ENCODE peak calls at places on chromosomes 13 and 19, in four cellular contexts. C is stimulated activated naive CD8-positive, alpha-beta T cell treated with anti-CD3 and anti-CD28 coated beads, Interleukin-15, Interleukin-2, amounts not matched to agents 100 U/mL and 50 U/mL, for 24 hours; K is stimulated activated CD8-positive, alpha-beta memory T cell treated with anti-CD3 and anti-CD28 coated beads, Interleukin-4, amount 100 ng/mL, for 1 hour; F is thoracic aorta. M is an unnamed sample.

GRCh38 chr13:77563110-77563509 is 27.6 kb downstream of the SCEL start:
- DNase-seq in F (no peak), K (no peak), C (no peak), M (no peak)

GRCh38 chr19:48719263-48720171 is at the start of gene MAMSTR:
- DNase-seq in F (no peak), K (no peak), C (no peak), M (no peak)

GRCh38 chr19:7927605-7928333 is 1.8 kb upstream of the CTXN1 start:
- DNase-seq in C (no peak), F (no peak), K (no peak), M (no peak)

GRCh38 chr13:113864303-113864890 is 521 bp upstream of the GAS6 start:
- DNase-seq in K (no peak), F (no peak), C (no peak), M (no peak)

GRCh38 chr19:11203194-11204075 is 6.1 kb upstream of the KANK2 start:
- DNase-seq in C (peak), F (peak), K (no peak), M (peak)

GRCh38 chr19:5967994-5968430 is 9.9 kb downstream of the RANBP3 start:
- DNase-seq in C (peak), F (no peak), K (peak), M (peak)

GRCh38 chr19:48059331-48059730 is 15.5 kb upstream of the CABP5 start:
- DNase-seq in K (no peak), F (no peak), C (peak), M (no peak)

GRCh38 chr13:33751151-33751550 is 66.8 kb upstream of the RFC3 start:
- DNase-seq in F (no peak), K (no peak), C (no peak), M (no peak)

GRCh38 chr19:51158474-51159129 is 16.5 kb downstream of the SIGLEC7 start:
- DNase-seq in K (peak), C (peak), F (no peak), M (no peak)

GRCh38 chr13:62088155-62088554 is 672.5 kb upstream of the PCDH20 start:
- DNase-seq in F (no peak), C (no peak), K (no peak), M (no peak)

GRCh38 chr19:6802336-6803035 is 30.0 kb downstream of the VAV1 start:
- DNase-seq in C (peak), K (peak), F (no peak), M (no peak)

GRCh38 chr19:41879670-41880328 is 2.7 kb downstream of the CD79A start:
- DNase-seq in C (no peak), K (no peak), F (no peak), M (no peak)

GRCh38 chr13:105037064-105037463 is 1498.4 kb downstream of the EFNB2 start:
- DNase-seq in C (no peak), K (no peak), F (no peak), M (no peak)

GRCh38 chr13:51488212-51488611 is 35.4 kb upstream of the INTS6 start:
- DNase-seq in F (no peak), K (no peak), C (no peak), M (no peak)

GRCh38 chr13:113625965-113626661 is 31.9 kb downstream of the ATP4B start:
- DNase-seq in F (no peak), C (no peak), K (no peak), M (no peak)

GRCh38 chr13:75417647-75418046 is 64.3 kb downstream of the TBC1D4 start:
- DNase-seq in K (no peak), F (no peak), C (no peak), M (no peak)

GRCh38 chr13:50074843-50075242 is 59.6 kb downstream of the KCNRG start:
- DNase-seq in K (no peak), C (no peak), F (no peak), M (no peak)

GRCh38 chr13:94327318-94327717 is 152.2 kb downstream of the DCT start:
- DNase-seq in F (no peak), C (no peak), K (no peak), M (no peak)

GRCh38 chr19:42467437-42467760 is 24.7 kb upstream of the CXCL17 start:
- DNase-seq in C (no peak), F (no peak), K (no peak), M (no peak)

GRCh38 chr13:49029570-49029969 is 53.9 kb downstream of the FNDC3A start:
- DNase-seq in F (no peak), C (no peak), K (no peak), M (no peak)

GRCh38 chr19:38134538-38135149 is 89.4 kb downstream of the DPF1 start:
- DNase-seq in K (no peak), F (no peak), C (peak), M (no peak)

GRCh38 chr19:43595605-43595998 is 332 bp downstream of the IRGQ start:
- DNase-seq in K (no peak), F (no peak), C (peak), M (no peak)

GRCh38 chr19:16061943-16062342 is 14.4 kb upstream of the TPM4 start:
- DNase-seq in C (peak), F (no peak), K (no peak), M (no peak)

GRCh38 chr19:16036397-16036925 is 39.8 kb upstream of the TPM4 start:
- DNase-seq in C (no peak), F (no peak), K (no peak), M (no peak)

GRCh38 chr13:114025432-114026127 is 51.7 kb upstream of the C13orf46 start:
- DNase-seq in C (no peak), K (no peak), F (no peak), M (no peak)

GRCh38 chr13:81409284-81409683 is 1068.4 kb upstream of the SPRY2 start:
- DNase-seq in K (no peak), C (no peak), F (no peak), M (no peak)

GRCh38 chr19:6260912-6261636 is 18.7 kb downstream of the MLLT1 start:
- DNase-seq in K (no peak), F (no peak), C (peak), M (no peak)

GRCh38 chr19:1683869-1684572 is 31.6 kb upstream of the TCF3 start:
- DNase-seq in K (no peak), F (no peak), C (no peak), M (no peak)

GRCh38 chr19:5804516-5805464 is at the start of gene NRTN:
- DNase-seq in C (peak), K (no peak), F (no peak), M (no peak)

GRCh38 chr13:73740681-73741080 is 393.5 kb downstream of the KLF12 start:
- DNase-seq in K (no peak), C (no peak), F (no peak), M (no peak)

GRCh38 chr19:610071-610800 is 20.6 kb downstream of the HCN2 start:
- DNase-seq in F (no peak), K (no peak), C (peak), M (no peak)

GRCh38 chr19:52397310-52398090 is at the start of gene ZNF528:
- DNase-seq in F (peak), C (peak), K (peak), M (peak)

GRCh38 chr19:30076751-30077670 is 135.0 kb downstream of the URI1 start:
- DNase-seq in K (no peak), F (no peak), C (no peak), M (no peak)

GRCh38 chr13:100535401-100536135 is 53.0 kb downstream of the GGACT start:
- DNase-seq in K (no peak), F (no peak), C (no peak), M (no peak)

GRCh38 chr19:51904331-51905165 is at the start of gene ZNF649:
- DNase-seq in F (peak), K (peak), C (peak), M (peak)

M was measured in amygdala.